ENCODE peak calls at places on chromosomes 11 and 22, in ten cellular contexts. O, I, A, V, N, C, H, X, U and F are unnamed samples.

GRCh38 chr22:37208401-37209139 is 3.7 kb downstream of the SSTR3 start:
- DNase-seq in O (no peak), I (no peak), A (no peak), V (no peak), N (no peak), C (no peak), H (no peak), X (peak; percentile 37), U (no peak), F (no peak)

GRCh38 chr22:44623771-44624510 is 78.1 kb upstream of the PRR5 start:
- DNase-seq in O (no peak), I (no peak), A (no peak), V (no peak), N (peak; percentile 61), C (no peak), H (no peak), X (no peak), U (no peak), F (no peak)

GRCh38 chr11:130904380-130904779 is 11.9 kb downstream of the SNX19 start:
- DNase-seq in O (no peak), I (no peak), A (no peak), V (no peak), N (peak; percentile 49), C (no peak), H (no peak), X (no peak), U (no peak), F (no peak)

GRCh38 chr11:93737904-93738612 is 3.2 kb downstream of the TAF1D start:
- DNase-seq in O (no peak), I (no peak), A (no peak), V (no peak), N (no peak), C (no peak), H (no peak), X (no peak), U (no peak), F (no peak)

GRCh38 chr22:29334696-29335344 is 19.3 kb upstream of the RASL10A start:
- DNase-seq in O (no peak), I (no peak), A (no peak), V (no peak), N (no peak), C (no peak), H (no peak), X (no peak), U (no peak), F (no peak)

GRCh38 chr11:105862736-105863367 is 159.2 kb downstream of the MSANTD4 start:
- DNase-seq in O (peak; percentile 41), I (no peak), A (no peak), V (no peak), N (peak; percentile 70), C (no peak), H (no peak), X (no peak), U (no peak), F (no peak)

GRCh38 chr22:24099661-24100060 is 81.6 kb upstream of the SUSD2 start:
- DNase-seq in O (no peak), I (peak; percentile 52), A (no peak), V (peak; percentile 28), N (no peak), C (no peak), H (no peak), X (peak; percentile 48), U (no peak), F (no peak)

GRCh38 chr11:65258988-65259387 is 2.8 kb upstream of the POLA2 start:
- DNase-seq in O (no peak), I (no peak), A (no peak), V (no peak), N (no peak), C (no peak), H (no peak), X (no peak), U (no peak), F (no peak)

GRCh38 chr22:27213291-27213690 is 555.9 kb downstream of the MIAT start:
- DNase-seq in O (no peak), I (no peak), A (no peak), V (no peak), N (peak; percentile 63), C (no peak), H (peak; percentile 43), X (no peak), U (no peak), F (no peak)

GRCh38 chr11:61529537-61530225 is 21.1 kb downstream of the LRRC10B start:
- DNase-seq in O (no peak), I (no peak), A (no peak), V (no peak), N (no peak), C (no peak), H (peak; percentile 75), X (peak; percentile 75), U (peak; percentile 49), F (no peak)

GRCh38 chr11:111601636-111601978 is 642 bp upstream of the SIK2 start:
- DNase-seq in O (no peak), I (no peak), A (no peak), V (no peak), N (no peak), C (no peak), H (no peak), X (no peak), U (no peak), F (no peak)
- H3K4me3 ChIP-seq in O (peak overlapping the region; percentile 26), I (peak overlapping the region; percentile 98), A (peak overlapping the region; percentile 70), V (no peak overlapping the region), N (no peak overlapping the region), C (no peak overlapping the region), H (peak overlapping the region; percentile 66), X (peak overlapping the region; percentile 84), U (peak overlapping the region; percentile 69), F (peak overlapping the region; percentile 9)

GRCh38 chr22:17897411-17897810 is 123.1 kb upstream of the BID start:
- DNase-seq in O (no peak), I (no peak), A (no peak), V (no peak), N (no peak), C (no peak), H (no peak), X (no peak), U (no peak), F (no peak)
- H3K36me3 ChIP-seq in O (peaks cover 19% of the 10 kb centered on the region), I (peaks cover 56% of the 10 kb centered on the region), A (no peaks in the 10 kb centered on the region), V (peaks cover 4% of the 10 kb centered on the region), N (peaks cover 33% of the 10 kb centered on the region), C (no peaks in the 10 kb centered on the region), H (no peaks in the 10 kb centered on the region), X (peaks cover 25% of the 10 kb centered on the region), U (peaks cover 4% of the 10 kb centered on the region), F (peaks cover 2% of the 10 kb centered on the region)

GRCh38 chr11:96219981-96220623 is 122.9 kb downstream of the MAML2 start:
- DNase-seq in O (no peak), I (peak; percentile 76), A (no peak), V (peak; percentile 71), N (peak; percentile 61), C (no peak), H (no peak), X (no peak), U (no peak), F (no peak)

GRCh38 chr11:96217206-96217605 is 125.8 kb downstream of the MAML2 start:
- DNase-seq in O (no peak), I (no peak), A (no peak), V (no peak), N (no peak), C (no peak), H (no peak), X (no peak), U (no peak), F (no peak)

GRCh38 chr11:96218901-96219300 is 124.1 kb downstream of the MAML2 start:
- DNase-seq in O (no peak), I (no peak), A (no peak), V (no peak), N (no peak), C (no peak), H (no peak), X (no peak), U (no peak), F (no peak)

GRCh38 chr11:96215826-96216225 is 127.2 kb downstream of the MAML2 start:
- DNase-seq in O (no peak), I (no peak), A (no peak), V (no peak), N (no peak), C (no peak), H (no peak), X (no peak), U (no peak), F (no peak)

DNA sequence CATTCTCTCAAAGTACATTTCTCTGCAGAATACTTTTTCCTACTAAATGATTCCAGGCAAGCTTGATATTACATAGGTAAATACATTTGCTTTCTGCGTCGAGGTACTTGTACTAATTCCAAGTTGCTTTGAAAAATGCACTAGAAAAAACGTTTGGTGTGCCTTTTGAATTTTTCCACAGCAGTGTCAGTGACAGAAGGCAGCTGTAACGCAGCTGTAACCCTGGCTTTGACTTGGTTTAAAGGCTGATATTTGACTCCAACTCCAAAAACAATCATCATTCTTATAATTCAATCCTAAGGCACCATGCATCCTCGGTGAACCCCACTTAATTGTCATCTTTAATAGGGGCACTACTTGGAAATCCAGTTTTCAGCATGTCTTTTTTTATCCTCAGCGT is 125.0 kb downstream of the MAML2 start:
- DNase-seq in O (no peak), I (no peak), A (no peak), V (no peak), N (no peak), C (no peak), H (no peak), X (no peak), U (no peak), F (no peak)
- H3K4me1 ChIP-seq in O (peaks cover under 1% of the 10 kb centered on the region), I (peaks cover 21% of the 10 kb centered on the region), A (peaks cover 96% of the 10 kb centered on the region), V (peaks cover 16% of the 10 kb centered on the region), N (peaks cover 51% of the 10 kb centered on the region), C (peaks cover 3% of the 10 kb centered on the region), H (peaks cover 10% of the 10 kb centered on the region), X (peaks cover 75% of the 10 kb centered on the region), U (peaks cover 73% of the 10 kb centered on the region), F (no peaks in the 10 kb centered on the region)

GRCh38 chr22:49825944-49826602 is 1.6 kb downstream of the BRD1 start:
- DNase-seq in O (no peak), I (no peak), A (peak; percentile 45), V (no peak), N (peak; percentile 37), C (peak; percentile 73), H (no peak), X (no peak), U (no peak), F (no peak)

GRCh38 chr22:49824185-49824925 is 3.3 kb downstream of the BRD1 start:
- DNase-seq in O (no peak), I (no peak), A (no peak), V (no peak), N (no peak), C (no peak), H (no peak), X (no peak), U (no peak), F (no peak)

GRCh38 chr22:49826603-49827306 is 918 bp downstream of the BRD1 start:
- DNase-seq in O (no peak), I (peak; percentile 74), A (no peak), V (peak; percentile 73), N (peak; percentile 57), C (peak; percentile 86), H (peak; percentile 65), X (peak; percentile 80), U (peak; percentile 28), F (no peak)

GRCh38 chr22:49824936-49825335 is 2.7 kb downstream of the BRD1 start:
- DNase-seq in O (no peak), I (no peak), A (no peak), V (no peak), N (no peak), C (no peak), H (no peak), X (no peak), U (no peak), F (no peak)

DNA sequence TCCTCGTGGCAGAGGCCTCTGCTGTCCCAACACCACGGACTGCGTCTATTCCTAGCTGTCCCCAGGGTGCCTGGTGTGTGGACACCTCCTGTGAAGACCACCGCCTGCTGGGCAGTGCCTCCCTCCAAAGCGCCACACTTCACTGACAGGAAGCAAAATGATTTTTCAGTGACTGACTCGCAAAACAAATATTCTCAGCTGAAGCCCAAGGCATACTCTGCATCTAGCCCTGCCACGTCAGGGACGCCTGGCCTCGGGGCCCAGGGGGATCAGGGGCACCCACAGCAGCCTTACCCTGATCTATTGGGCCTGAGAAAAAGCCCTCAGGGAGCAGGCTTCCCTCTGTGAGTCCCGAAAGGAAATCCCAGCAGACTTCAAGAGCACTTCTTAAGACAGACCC is 2.2 kb downstream of the BRD1 start:
- DNase-seq in O (no peak), I (no peak), A (no peak), V (no peak), N (peak; percentile 16), C (no peak), H (no peak), X (no peak), U (no peak), F (no peak)
- H3K4me3 ChIP-seq in O (peak overlapping the region; percentile 76), I (peak overlapping the region; percentile 91), A (peak overlapping the region; percentile 62), V (no peak overlapping the region), N (peak overlapping the region; percentile 88), C (no peak overlapping the region), H (peak overlapping the region; percentile 69), X (peak overlapping the region; percentile 88), U (no peak overlapping the region), F (no peak overlapping the region)